ENCODE peak calls at places on chromosome 13, in seven cellular contexts. One of them, this sample, is unnamed.

GRCh38 chr13:112431734-112432133 is 55.6 kb downstream of the SPACA7 start:
- DNase-seq in activated T-helper 1 cell treated with anti-CD3 and anti-CD28 coated beads, Interleukin-12 subunit alpha, Interleukin-12 subunit beta, Interleukin-2, Interleukin-4 antibody, amounts not matched to agents 30 ng/mL and 10 ng/mL and 1 ng/mL, durations not matched to agents 14 hours and 24 hours and 36 hours: no peak
- DNase-seq in nucleus accumbens: no peak
- DNase-seq in sciatic nerve: no peak
- DNase-seq in fibroblast of the aortic adventitia: no peak
- DNase-seq in choroid plexus epithelial cell: no peak
- DNase-seq in D721Med: no peak
- DNase-seq in this sample: no peak

GRCh38 chr13:20497376-20497775 is 28.3 kb downstream of the CRYL1 start:
- DNase-seq in fibroblast of the aortic adventitia: no peak
- DNase-seq in nucleus accumbens: no peak
- DNase-seq in choroid plexus epithelial cell: no peak
- DNase-seq in activated T-helper 1 cell treated with anti-CD3 and anti-CD28 coated beads, Interleukin-12 subunit alpha, Interleukin-12 subunit beta, Interleukin-2, Interleukin-4 antibody, amounts not matched to agents 30 ng/mL and 10 ng/mL and 1 ng/mL, durations not matched to agents 14 hours and 24 hours and 36 hours: no peak
- DNase-seq in D721Med: no peak
- DNase-seq in sciatic nerve: no peak
- DNase-seq in this sample: no peak

GRCh38 chr13:94431987-94432386 is 47.5 kb downstream of the DCT start:
- DNase-seq in fibroblast of the aortic adventitia: no peak
- DNase-seq in choroid plexus epithelial cell: no peak
- DNase-seq in D721Med: no peak
- DNase-seq in activated T-helper 1 cell treated with anti-CD3 and anti-CD28 coated beads, Interleukin-12 subunit alpha, Interleukin-12 subunit beta, Interleukin-2, Interleukin-4 antibody, amounts not matched to agents 30 ng/mL and 10 ng/mL and 1 ng/mL, durations not matched to agents 14 hours and 24 hours and 36 hours: no peak
- DNase-seq in nucleus accumbens: no peak
- DNase-seq in sciatic nerve: no peak
- DNase-seq in this sample: no peak

GRCh38 chr13:32330438-32330837 is 15.1 kb downstream of the BRCA2 start:
- DNase-seq in sciatic nerve: no peak
- DNase-seq in D721Med: no peak
- DNase-seq in activated T-helper 1 cell treated with anti-CD3 and anti-CD28 coated beads, Interleukin-12 subunit alpha, Interleukin-12 subunit beta, Interleukin-2, Interleukin-4 antibody, amounts not matched to agents 30 ng/mL and 10 ng/mL and 1 ng/mL, durations not matched to agents 14 hours and 24 hours and 36 hours: no peak
- DNase-seq in fibroblast of the aortic adventitia: peak; percentile 90
- DNase-seq in nucleus accumbens: no peak
- DNase-seq in choroid plexus epithelial cell: peak; percentile 59
- DNase-seq in this sample: no peak

GRCh38 chr13:65889368-65889767 is 1340.8 kb downstream of the PCDH9 start:
- DNase-seq in fibroblast of the aortic adventitia: no peak
- DNase-seq in activated T-helper 1 cell treated with anti-CD3 and anti-CD28 coated beads, Interleukin-12 subunit alpha, Interleukin-12 subunit beta, Interleukin-2, Interleukin-4 antibody, amounts not matched to agents 30 ng/mL and 10 ng/mL and 1 ng/mL, durations not matched to agents 14 hours and 24 hours and 36 hours: no peak
- DNase-seq in nucleus accumbens: no peak
- DNase-seq in choroid plexus epithelial cell: no peak
- DNase-seq in D721Med: no peak
- DNase-seq in sciatic nerve: no peak
- DNase-seq in this sample: no peak

GRCh38 chr13:109654341-109655205 is 131.8 kb downstream of the IRS2 start:
- DNase-seq in activated T-helper 1 cell treated with anti-CD3 and anti-CD28 coated beads, Interleukin-12 subunit alpha, Interleukin-12 subunit beta, Interleukin-2, Interleukin-4 antibody, amounts not matched to agents 30 ng/mL and 10 ng/mL and 1 ng/mL, durations not matched to agents 14 hours and 24 hours and 36 hours: no peak
- DNase-seq in choroid plexus epithelial cell: peak; percentile 89
- DNase-seq in fibroblast of the aortic adventitia: no peak
- DNase-seq in D721Med: no peak
- DNase-seq in nucleus accumbens: no peak
- DNase-seq in sciatic nerve: no peak
- DNase-seq in this sample: no peak

GRCh38 chr13:41942462-41943094 is 18.3 kb downstream of the VWA8 start:
- DNase-seq in fibroblast of the aortic adventitia: peak; percentile 69
- DNase-seq in choroid plexus epithelial cell: peak; percentile 87
- DNase-seq in nucleus accumbens: no peak
- DNase-seq in sciatic nerve: no peak
- DNase-seq in D721Med: no peak
- DNase-seq in activated T-helper 1 cell treated with anti-CD3 and anti-CD28 coated beads, Interleukin-12 subunit alpha, Interleukin-12 subunit beta, Interleukin-2, Interleukin-4 antibody, amounts not matched to agents 30 ng/mL and 10 ng/mL and 1 ng/mL, durations not matched to agents 14 hours and 24 hours and 36 hours: no peak
- DNase-seq in this sample: no peak

GRCh38 chr13:76622336-76623045 is 263.7 kb downstream of the KCTD12 start:
- DNase-seq in sciatic nerve: peak; percentile 74
- DNase-seq in D721Med: no peak
- DNase-seq in nucleus accumbens: no peak
- DNase-seq in activated T-helper 1 cell treated with anti-CD3 and anti-CD28 coated beads, Interleukin-12 subunit alpha, Interleukin-12 subunit beta, Interleukin-2, Interleukin-4 antibody, amounts not matched to agents 30 ng/mL and 10 ng/mL and 1 ng/mL, durations not matched to agents 14 hours and 24 hours and 36 hours: no peak
- DNase-seq in choroid plexus epithelial cell: peak; percentile 82
- DNase-seq in fibroblast of the aortic adventitia: peak; percentile 30
- DNase-seq in this sample: no peak

GRCh38 chr13:101752432-101752831 is 300.0 kb downstream of the ITGBL1 start:
- DNase-seq in activated T-helper 1 cell treated with anti-CD3 and anti-CD28 coated beads, Interleukin-12 subunit alpha, Interleukin-12 subunit beta, Interleukin-2, Interleukin-4 antibody, amounts not matched to agents 30 ng/mL and 10 ng/mL and 1 ng/mL, durations not matched to agents 14 hours and 24 hours and 36 hours: no peak
- DNase-seq in fibroblast of the aortic adventitia: no peak
- DNase-seq in sciatic nerve: no peak
- DNase-seq in choroid plexus epithelial cell: no peak
- DNase-seq in D721Med: no peak
- DNase-seq in nucleus accumbens: no peak
- DNase-seq in this sample: no peak

GRCh38 chr13:97600438-97601080 is 166.6 kb downstream of the RAP2A start:
- DNase-seq in fibroblast of the aortic adventitia: peak; percentile 42
- DNase-seq in D721Med: no peak
- DNase-seq in nucleus accumbens: no peak
- DNase-seq in activated T-helper 1 cell treated with anti-CD3 and anti-CD28 coated beads, Interleukin-12 subunit alpha, Interleukin-12 subunit beta, Interleukin-2, Interleukin-4 antibody, amounts not matched to agents 30 ng/mL and 10 ng/mL and 1 ng/mL, durations not matched to agents 14 hours and 24 hours and 36 hours: no peak
- DNase-seq in sciatic nerve: no peak
- DNase-seq in choroid plexus epithelial cell: peak; percentile 91
- DNase-seq in this sample: peak; percentile 14

GRCh38 chr13:36907801-36908200 is 12.2 kb downstream of the SMAD9 start:
- DNase-seq in activated T-helper 1 cell treated with anti-CD3 and anti-CD28 coated beads, Interleukin-12 subunit alpha, Interleukin-12 subunit beta, Interleukin-2, Interleukin-4 antibody, amounts not matched to agents 30 ng/mL and 10 ng/mL and 1 ng/mL, durations not matched to agents 14 hours and 24 hours and 36 hours: no peak
- DNase-seq in sciatic nerve: no peak
- DNase-seq in D721Med: no peak
- DNase-seq in fibroblast of the aortic adventitia: no peak
- DNase-seq in nucleus accumbens: no peak
- DNase-seq in choroid plexus epithelial cell: no peak
- DNase-seq in this sample: no peak

GRCh38 chr13:86476656-86477055 is 677.4 kb upstream of the SLITRK6 start:
- DNase-seq in sciatic nerve: no peak
- DNase-seq in nucleus accumbens: no peak
- DNase-seq in D721Med: no peak
- DNase-seq in activated T-helper 1 cell treated with anti-CD3 and anti-CD28 coated beads, Interleukin-12 subunit alpha, Interleukin-12 subunit beta, Interleukin-2, Interleukin-4 antibody, amounts not matched to agents 30 ng/mL and 10 ng/mL and 1 ng/mL, durations not matched to agents 14 hours and 24 hours and 36 hours: no peak
- DNase-seq in choroid plexus epithelial cell: no peak
- DNase-seq in fibroblast of the aortic adventitia: no peak
- DNase-seq in this sample: no peak

GRCh38 chr13:113861433-113862030 is 2.3 kb downstream of the GAS6 start:
- DNase-seq in sciatic nerve: no peak
- DNase-seq in nucleus accumbens: no peak
- DNase-seq in activated T-helper 1 cell treated with anti-CD3 and anti-CD28 coated beads, Interleukin-12 subunit alpha, Interleukin-12 subunit beta, Interleukin-2, Interleukin-4 antibody, amounts not matched to agents 30 ng/mL and 10 ng/mL and 1 ng/mL, durations not matched to agents 14 hours and 24 hours and 36 hours: no peak
- DNase-seq in D721Med: no peak
- DNase-seq in fibroblast of the aortic adventitia: no peak
- DNase-seq in choroid plexus epithelial cell: no peak
- DNase-seq in this sample: no peak

GRCh38 chr13:102724923-102725322 is 30.1 kb upstream of the METTL21C start:
- DNase-seq in fibroblast of the aortic adventitia: peak; percentile 87
- DNase-seq in sciatic nerve: no peak
- DNase-seq in nucleus accumbens: no peak
- DNase-seq in choroid plexus epithelial cell: peak; percentile 90
- DNase-seq in D721Med: no peak
- DNase-seq in activated T-helper 1 cell treated with anti-CD3 and anti-CD28 coated beads, Interleukin-12 subunit alpha, Interleukin-12 subunit beta, Interleukin-2, Interleukin-4 antibody, amounts not matched to agents 30 ng/mL and 10 ng/mL and 1 ng/mL, durations not matched to agents 14 hours and 24 hours and 36 hours: no peak
- DNase-seq in this sample: peak; percentile 27

GRCh38 chr13:36685912-36686311 is 12.1 kb downstream of the SERTM1 start:
- DNase-seq in sciatic nerve: no peak
- DNase-seq in choroid plexus epithelial cell: peak; percentile 21
- DNase-seq in nucleus accumbens: no peak
- DNase-seq in fibroblast of the aortic adventitia: peak; percentile 78
- DNase-seq in activated T-helper 1 cell treated with anti-CD3 and anti-CD28 coated beads, Interleukin-12 subunit alpha, Interleukin-12 subunit beta, Interleukin-2, Interleukin-4 antibody, amounts not matched to agents 30 ng/mL and 10 ng/mL and 1 ng/mL, durations not matched to agents 14 hours and 24 hours and 36 hours: no peak
- DNase-seq in D721Med: no peak
- DNase-seq in this sample: no peak

GRCh38 chr13:21243045-21243842 is 66.8 kb downstream of the MRPL57 start:
- DNase-seq in fibroblast of the aortic adventitia: no peak
- DNase-seq in sciatic nerve: no peak
- DNase-seq in nucleus accumbens: no peak
- DNase-seq in activated T-helper 1 cell treated with anti-CD3 and anti-CD28 coated beads, Interleukin-12 subunit alpha, Interleukin-12 subunit beta, Interleukin-2, Interleukin-4 antibody, amounts not matched to agents 30 ng/mL and 10 ng/mL and 1 ng/mL, durations not matched to agents 14 hours and 24 hours and 36 hours: no peak
- DNase-seq in D721Med: no peak
- DNase-seq in choroid plexus epithelial cell: no peak
- DNase-seq in this sample: peak; percentile 67